ENCODE peak calls at places on chromosomes 16 and 17, in eight cellular contexts. V is A549, R is Peyer's patch, X is prostate gland, M is GM12891, F is IMR-90, I is transverse colon, Y is uterus. N is an unnamed sample.
A peak's percentile ranks its signal among the peaks of the same experiment; 100 is the strongest.

GRCh38 chr17:79272220-79272619 is 197.6 kb downstream of the ENGASE start:
- DNase-seq in V (no peak), R (no peak), X (no peak), M (no peak), F (no peak), I (no peak), Y (no peak), N (no peak)

GRCh38 chr17:80885922-80886582 is 105.6 kb upstream of the CHMP6 start:
- DNase-seq in V (no peak), R (no peak), X (no peak), M (no peak), F (no peak), I (no peak), Y (no peak), N (no peak)

GRCh38 chr17:80318166-80318565 is 57.5 kb downstream of the RNF213 start:
- DNase-seq in V (no peak), R (peak; percentile 40), X (no peak), M (no peak), F (no peak), I (no peak), Y (no peak), N (no peak)

GRCh38 chr17:13051876-13052275 is 34.0 kb upstream of the ELAC2 start:
- DNase-seq in V (no peak), R (no peak), X (no peak), M (no peak), F (no peak), I (no peak), Y (no peak), N (no peak)

GRCh38 chr17:5078106-5079028 is at the start of gene ZFP3:
- DNase-seq in V (peak; percentile 92), R (peak; percentile 94), X (peak; percentile 75), M (peak; percentile 71), F (peak; percentile 68), I (peak; percentile 90), Y (peak; percentile 61), N (peak; percentile 74)

GRCh38 chr17:73478768-73479424 is 165.3 kb downstream of the SDK2 start:
- DNase-seq in V (peak; percentile 26), R (no peak), X (no peak), M (no peak), F (no peak), I (no peak), Y (no peak), N (no peak)

GRCh38 chr17:39461911-39462641 is 790 bp downstream of the CDK12 start:
- DNase-seq in V (no peak), R (peak; percentile 53), X (peak; percentile 22), M (no peak), F (peak; percentile 58), I (no peak), Y (peak; percentile 22), N (peak; percentile 37)

GRCh38 chr17:68431661-68432071 is 25.6 kb downstream of the WIPI1 start:
- DNase-seq in V (peak; percentile 50), R (no peak), X (no peak), M (no peak), F (peak; percentile 23), I (no peak), Y (no peak), N (peak; percentile 61)

GRCh38 chr17:19327039-19327776 is 35.3 kb downstream of the B9D1 start:
- DNase-seq in V (peak; percentile 77), R (peak; percentile 31), X (no peak), M (no peak), F (peak; percentile 80), I (no peak), Y (no peak), N (no peak)

GRCh38 chr17:11493947-11494346 is 104.3 kb upstream of the DNAH9 start:
- DNase-seq in V (no peak), R (no peak), X (no peak), M (no peak), F (no peak), I (no peak), Y (no peak), N (no peak)

GRCh38 chr16:55502801-55503366 is 6.0 kb upstream of the LPCAT2 start:
- DNase-seq in V (peak; percentile 68), R (peak; percentile 93), X (peak; percentile 50), M (no peak), F (peak; percentile 93), I (peak; percentile 93), Y (peak; percentile 97), N (no peak)

GRCh38 chr16:75052481-75053211 is 53.8 kb downstream of the ZNRF1 start:
- DNase-seq in V (peak; percentile 16), R (no peak), X (no peak), M (no peak), F (no peak), I (no peak), Y (no peak), N (no peak)

GRCh38 chr16:75044800-75045361 is 46.1 kb downstream of the ZNRF1 start:
- DNase-seq in V (peak; percentile 48), R (no peak), X (peak; percentile 14), M (no peak), F (no peak), I (no peak), Y (peak; percentile 48), N (no peak)

GRCh38 chr16:75048546-75048945 is 49.7 kb downstream of the ZNRF1 start:
- DNase-seq in V (no peak), R (no peak), X (no peak), M (no peak), F (peak; percentile 43), I (no peak), Y (no peak), N (no peak)

GRCh38 chr16:75045424-75045823 is 46.6 kb downstream of the ZNRF1 start:
- DNase-seq in V (no peak), R (no peak), X (no peak), M (no peak), F (no peak), I (no peak), Y (no peak), N (no peak)

DNA sequence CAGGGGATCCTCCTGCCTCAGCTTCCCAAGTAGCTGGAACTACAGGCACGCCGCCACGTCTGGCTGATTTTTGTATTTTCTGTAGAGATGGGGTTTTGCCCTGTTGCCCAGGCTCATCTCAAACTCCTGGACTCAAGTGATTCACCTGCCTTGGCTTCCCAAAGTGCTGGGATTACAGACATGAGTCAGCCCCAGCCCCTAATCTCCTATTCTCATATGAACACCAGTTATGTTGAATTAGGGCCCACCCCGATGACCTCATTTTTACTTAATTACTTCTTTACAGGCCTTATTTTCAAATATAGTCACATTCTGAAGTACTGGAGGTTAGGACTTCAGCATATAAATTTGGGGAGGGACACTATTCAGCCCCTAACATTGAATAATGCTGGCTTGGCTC is 49.2 kb downstream of the ZNRF1 start:
- DNase-seq in V (no peak), R (no peak), X (no peak), M (no peak), F (no peak), I (no peak), Y (no peak), N (no peak)
- TF ChIP-seq POLR2A in V (no peak), R (no peak), X (no peak), M (no peak), F (no peak), I (no peak), Y (no peak), N (no peak)

GRCh38 chr17:46191332-46192210 is 1.7 kb downstream of the KANSL1 start:
- DNase-seq in V (peak; percentile 64), R (no peak), X (peak; percentile 25), M (no peak), F (no peak), I (peak; percentile 38), Y (no peak), N (peak; percentile 76)

GRCh38 chr17:46193626-46194392 is 580 bp upstream of the KANSL1 start:
- DNase-seq in V (peak; percentile 97), R (peak; percentile 97), X (peak; percentile 93), M (peak; percentile 86), F (peak; percentile 88), I (peak; percentile 96), Y (peak; percentile 95), N (peak; percentile 100)

GRCh38 chr17:46192211-46192483 is 1.1 kb downstream of the KANSL1 start:
- DNase-seq in V (no peak), R (no peak), X (no peak), M (no peak), F (no peak), I (no peak), Y (no peak), N (no peak)

GRCh38 chr17:46193246-46193625 is at the start of gene KANSL1:
- DNase-seq in V (peak; percentile 97), R (peak; percentile 92), X (peak; percentile 78), M (peak; percentile 94), F (peak; percentile 87), I (peak; percentile 89), Y (peak; percentile 88), N (peak; percentile 97)

GRCh38 chr17:46192484-46193245 is 564 bp downstream of the KANSL1 start:
- DNase-seq in V (peak; percentile 89), R (peak; percentile 81), X (peak; percentile 59), M (peak; percentile 70), F (peak; percentile 54), I (peak; percentile 62), Y (peak; percentile 68), N (peak; percentile 88)
- TF ChIP-seq POLR2A in V (peak; percentile 67), R (no peak), X (peak; percentile 17), M (peak; percentile 66), F (peak; percentile 25), I (no peak), Y (no peak), N (peak; percentile 32)

GRCh38 chr16:81060576-81061306 is 16.3 kb downstream of the C16orf46 start:
- DNase-seq in V (no peak), R (no peak), X (no peak), M (no peak), F (no peak), I (no peak), Y (no peak), N (no peak)

GRCh38 chr16:81067166-81067565 is 9.9 kb downstream of the C16orf46 start:
- DNase-seq in V (no peak), R (no peak), X (no peak), M (no peak), F (no peak), I (no peak), Y (no peak), N (no peak)

GRCh38 chr16:81061855-81062608 is 15.0 kb downstream of the C16orf46 start:
- DNase-seq in V (no peak), R (no peak), X (no peak), M (no peak), F (no peak), I (no peak), Y (no peak), N (no peak)

GRCh38 chr16:81066700-81067099 is 10.3 kb downstream of the C16orf46 start:
- DNase-seq in V (no peak), R (no peak), X (no peak), M (no peak), F (no peak), I (no peak), Y (no peak), N (no peak)

DNA sequence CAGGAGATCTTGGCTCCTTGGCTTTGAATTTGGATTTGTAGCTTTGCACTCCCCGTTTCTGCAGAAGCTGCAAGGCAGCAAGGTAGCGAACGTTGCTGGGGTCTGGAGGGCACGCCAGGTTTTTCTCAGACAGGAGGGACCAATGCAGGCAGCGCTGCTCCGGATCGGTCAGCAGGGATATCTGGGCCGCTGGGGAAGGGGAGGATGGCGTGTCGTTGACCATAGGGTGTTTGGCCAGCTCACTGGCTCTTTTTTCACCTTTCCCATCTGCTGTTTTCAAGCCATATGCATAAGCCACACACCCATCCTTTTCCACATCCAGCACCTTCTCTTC is 15.8 kb downstream of the C16orf46 start:
- DNase-seq in V (no peak), R (no peak), X (no peak), M (no peak), F (no peak), I (no peak), Y (no peak), N (no peak)
- TF ChIP-seq POLR2A in V (no peak), R (no peak), X (no peak), M (no peak), F (no peak), I (no peak), Y (no peak), N (no peak)

GRCh38 chr17:58504826-58505351 is 9.5 kb downstream of the MTMR4 start:
- DNase-seq in V (no peak), R (peak; percentile 73), X (no peak), M (peak; percentile 74), F (no peak), I (peak; percentile 27), Y (no peak), N (peak; percentile 58)
- TF ChIP-seq POLR2A in V (no peak), R (no peak), X (no peak), M (no peak), F (no peak), I (no peak), Y (no peak), N (no peak)

N was measured in NB4.